ENCODE peak calls at places on chromosomes 4 and X, in six cellular contexts. One of them, this sample, is unnamed.

GRCh38 chr4:75343333-75343732 is 170.9 kb downstream of the RCHY1 start:
- DNase-seq in stimulated activated CD4-positive, alpha-beta T cell treated with anti-CD3 and anti-CD28 coated beads, TNF-alpha, amount 100 ng/mL, for 1 hour: no peak
- DNase-seq in GM19239: no peak
- DNase-seq in stimulated activated naive CD4-positive, alpha-beta T cell: no peak
- DNase-seq in GM04504: no peak
- DNase-seq in amniotic stem cell: no peak
- DNase-seq in this sample: no peak

GRCh38 chr4:184479516-184479950 is 5.2 kb upstream of the IRF2 start:
- DNase-seq in stimulated activated CD4-positive, alpha-beta T cell treated with anti-CD3 and anti-CD28 coated beads, TNF-alpha, amount 100 ng/mL, for 1 hour: no peak
- DNase-seq in GM19239: no peak
- DNase-seq in stimulated activated naive CD4-positive, alpha-beta T cell: no peak
- DNase-seq in GM04504: no peak
- DNase-seq in amniotic stem cell: no peak
- DNase-seq in this sample: no peak

GRCh38 chr4:48462363-48462762 is 20.8 kb upstream of the SLC10A4 start:
- DNase-seq in stimulated activated CD4-positive, alpha-beta T cell treated with anti-CD3 and anti-CD28 coated beads, TNF-alpha, amount 100 ng/mL, for 1 hour: no peak
- DNase-seq in GM19239: no peak
- DNase-seq in stimulated activated naive CD4-positive, alpha-beta T cell: no peak
- DNase-seq in GM04504: peak; percentile 27
- DNase-seq in amniotic stem cell: no peak
- DNase-seq in this sample: no peak

GRCh38 chr4:82756061-82756460 is 42.5 kb downstream of the SCD5 start:
- DNase-seq in stimulated activated CD4-positive, alpha-beta T cell treated with anti-CD3 and anti-CD28 coated beads, TNF-alpha, amount 100 ng/mL, for 1 hour: no peak
- DNase-seq in GM19239: no peak
- DNase-seq in stimulated activated naive CD4-positive, alpha-beta T cell: no peak
- DNase-seq in GM04504: no peak
- DNase-seq in amniotic stem cell: no peak
- DNase-seq in this sample: no peak

GRCh38 chr4:148649669-148650331 is 207.6 kb upstream of the NR3C2 start:
- DNase-seq in stimulated activated CD4-positive, alpha-beta T cell treated with anti-CD3 and anti-CD28 coated beads, TNF-alpha, amount 100 ng/mL, for 1 hour: no peak
- DNase-seq in GM19239: no peak
- DNase-seq in stimulated activated naive CD4-positive, alpha-beta T cell: no peak
- DNase-seq in GM04504: no peak
- DNase-seq in amniotic stem cell: no peak
- DNase-seq in this sample: no peak

GRCh38 chr4:105933083-105933482 is 37.8 kb downstream of the NPNT start:
- DNase-seq in stimulated activated CD4-positive, alpha-beta T cell treated with anti-CD3 and anti-CD28 coated beads, TNF-alpha, amount 100 ng/mL, for 1 hour: no peak
- DNase-seq in GM19239: no peak
- DNase-seq in stimulated activated naive CD4-positive, alpha-beta T cell: no peak
- DNase-seq in GM04504: no peak
- DNase-seq in amniotic stem cell: no peak
- DNase-seq in this sample: no peak

GRCh38 chr4:7151668-7152227 is 40.6 kb upstream of the SORCS2 start:
- DNase-seq in stimulated activated CD4-positive, alpha-beta T cell treated with anti-CD3 and anti-CD28 coated beads, TNF-alpha, amount 100 ng/mL, for 1 hour: no peak
- DNase-seq in GM19239: no peak
- DNase-seq in stimulated activated naive CD4-positive, alpha-beta T cell: no peak
- DNase-seq in GM04504: no peak
- DNase-seq in amniotic stem cell: no peak
- DNase-seq in this sample: no peak

GRCh38 chr4:138035781-138036258 is 206.3 kb downstream of the SLC7A11 start:
- DNase-seq in stimulated activated CD4-positive, alpha-beta T cell treated with anti-CD3 and anti-CD28 coated beads, TNF-alpha, amount 100 ng/mL, for 1 hour: no peak
- DNase-seq in GM19239: peak; percentile 43
- DNase-seq in stimulated activated naive CD4-positive, alpha-beta T cell: no peak
- DNase-seq in GM04504: no peak
- DNase-seq in amniotic stem cell: peak; percentile 44
- DNase-seq in this sample: no peak

GRCh38 chr4:43238556-43238955 is 346.0 kb downstream of the GRXCR1 start:
- DNase-seq in stimulated activated CD4-positive, alpha-beta T cell treated with anti-CD3 and anti-CD28 coated beads, TNF-alpha, amount 100 ng/mL, for 1 hour: no peak
- DNase-seq in GM19239: no peak
- DNase-seq in stimulated activated naive CD4-positive, alpha-beta T cell: no peak
- DNase-seq in GM04504: no peak
- DNase-seq in amniotic stem cell: no peak
- DNase-seq in this sample: no peak

GRCh38 chr4:89898304-89898716 is 3.7 kb downstream of the MMRN1 start:
- DNase-seq in stimulated activated CD4-positive, alpha-beta T cell treated with anti-CD3 and anti-CD28 coated beads, TNF-alpha, amount 100 ng/mL, for 1 hour: no peak
- DNase-seq in GM19239: no peak
- DNase-seq in stimulated activated naive CD4-positive, alpha-beta T cell: no peak
- DNase-seq in GM04504: no peak
- DNase-seq in amniotic stem cell: no peak
- DNase-seq in this sample: no peak

GRCh38 chrX:118976599-118977340 is 2.4 kb downstream of the LONRF3 start:
- DNase-seq in stimulated activated CD4-positive, alpha-beta T cell treated with anti-CD3 and anti-CD28 coated beads, TNF-alpha, amount 100 ng/mL, for 1 hour: no peak
- DNase-seq in GM19239: no peak
- DNase-seq in stimulated activated naive CD4-positive, alpha-beta T cell: peak; percentile 6
- DNase-seq in GM04504: no peak
- DNase-seq in amniotic stem cell: no peak
- DNase-seq in this sample: no peak